ENCODE peak calls at places on chromosomes 7 and 10, in six cellular contexts. U, S, M, W, J and A are unnamed samples.

GRCh38 chr10:26857991-26858706 is 2.6 kb downstream of the ABI1 start:
- DNase-seq in U (no peak), S (no peak), M (no peak), W (no peak), J (no peak), A (no peak)

GRCh38 chr10:6232225-6232807 is 29.6 kb downstream of the PFKFB3 start:
- DNase-seq in U (no peak), S (no peak), M (no peak), W (no peak), J (no peak), A (no peak)

GRCh38 chr7:26305048-26305868 is 13.6 kb downstream of the SNX10 start:
- DNase-seq in U (no peak), S (peak), M (peak), W (no peak), J (no peak), A (no peak)

GRCh38 chr10:75209325-75210192 is 1.0 kb upstream of the VDAC2 start:
- DNase-seq in U (peak), S (peak), M (peak), W (peak), J (peak), A (peak)

GRCh38 chr7:134101716-134102115 is 25.4 kb upstream of the LRGUK start:
- DNase-seq in U (no peak), S (no peak), M (no peak), W (no peak), J (no peak), A (no peak)

GRCh38 chr7:135168001-135168400 is 2.5 kb downstream of the CYREN start:
- DNase-seq in U (no peak), S (no peak), M (no peak), W (no peak), J (no peak), A (peak)

GRCh38 chr7:17941171-17941490 is 837 bp upstream of the SNX13 start:
- DNase-seq in U (no peak), S (no peak), M (no peak), W (no peak), J (no peak), A (peak)

GRCh38 chr7:45598697-45599520 is 24.7 kb downstream of the ADCY1 start:
- DNase-seq in U (no peak), S (no peak), M (no peak), W (no peak), J (no peak), A (no peak)

GRCh38 chr7:63080406-63080805 is 918.2 kb upstream of the ZNF722 start:
- DNase-seq in U (no peak), S (no peak), M (no peak), W (no peak), J (no peak), A (no peak)

GRCh38 chr7:129828989-129829676 is 123.6 kb downstream of the UBE2H start:
- DNase-seq in U (no peak), S (no peak), M (no peak), W (no peak), J (no peak), A (no peak)

GRCh38 chr7:5143935-5144903 is 45.8 kb upstream of the WIPI2 start:
- DNase-seq in U (no peak), S (no peak), M (peak), W (no peak), J (no peak), A (peak)

GRCh38 chr10:98186681-98187080 is 52.2 kb downstream of the R3HCC1L start:
- DNase-seq in U (no peak), S (no peak), M (no peak), W (no peak), J (no peak), A (no peak)

GRCh38 chr10:99296605-99297004 is 32.6 kb upstream of the CNNM1 start:
- DNase-seq in U (no peak), S (no peak), M (no peak), W (no peak), J (no peak), A (no peak)